ENCODE peak calls at places on chromosomes 16 and 17, in five cellular contexts. L, I, V, B and N are unnamed samples.

GRCh38 chr16:2938206-2938605 is 25.9 kb upstream of the KREMEN2 start:
- DNase-seq in B (no peak), I (no peak), L (no peak), V (no peak), N (no peak)

GRCh38 chr17:49438885-49439284 is 24.2 kb upstream of the PHB1 start:
- DNase-seq in B (no peak), I (no peak), L (no peak), V (no peak), N (no peak)

GRCh38 chr17:78231991-78232759 is 744 bp downstream of the TMEM235 start:
- DNase-seq in B (no peak), L (no peak), I (peak; percentile 23), V (no peak), N (no peak)

GRCh38 chr16:50300942-50301625 is 34.7 kb downstream of the ADCY7 start:
- DNase-seq in B (no peak), V (peak; percentile 62), L (no peak), I (no peak), N (no peak)

GRCh38 chr16:27365142-27366089 is 36.6 kb upstream of the IL21R start:
- DNase-seq in L (no peak), B (peak; percentile 26), I (no peak), V (no peak), N (no peak)

GRCh38 chr16:18979936-18980335 is 3.8 kb upstream of the TMC7 start:
- DNase-seq in V (no peak), B (peak; percentile 28), I (peak; percentile 48), L (no peak), N (no peak)

GRCh38 chr16:68291227-68291626 is 19.5 kb downstream of the SLC7A6OS start:
- DNase-seq in L (no peak), V (no peak), I (no peak), B (no peak), N (no peak)

GRCh38 chr16:67326472-67327309 is at the start of the genes KCTD19 and LRRC36:
- DNase-seq in I (peak; percentile 86), L (peak; percentile 21), B (peak; percentile 79), V (peak; percentile 74), N (peak; percentile 86)

GRCh38 chr17:333626-334396 is 18.8 kb downstream of the RPH3AL start:
- DNase-seq in I (peak; percentile 85), B (peak; percentile 92), L (peak; percentile 72), V (peak; percentile 95), N (peak; percentile 61)

GRCh38 chr16:3645504-3646347 is 8.8 kb upstream of the DNASE1 start:
- DNase-seq in V (peak; percentile 34), L (no peak), I (no peak), B (peak; percentile 43), N (no peak)

GRCh38 chr17:75854111-75854748 is 905 bp downstream of the WBP2 start:
- DNase-seq in V (peak; percentile 81), B (peak; percentile 69), I (no peak), L (peak; percentile 42), N (no peak)

GRCh38 chr16:78240459-78241222 is 141.2 kb downstream of the WWOX start:
- DNase-seq in I (peak; percentile 51), L (no peak), V (no peak), B (peak; percentile 71), N (no peak)

GRCh38 chr16:67015317-67015731 is 13.6 kb upstream of the CBFB start:
- DNase-seq in I (peak; percentile 13), V (peak; percentile 24), L (no peak), B (no peak), N (no peak)

GRCh38 chr17:74239169-74239568 is 25.8 kb downstream of the TTYH2 start:
- DNase-seq in V (peak; percentile 85), B (no peak), I (no peak), L (peak; percentile 58), N (no peak)

GRCh38 chr17:32488177-32488542 is 1.4 kb downstream of the CDK5R1 start:
- DNase-seq in B (no peak), I (no peak), L (no peak), V (no peak), N (no peak)

GRCh38 chr17:32489320-32490100 is 2.7 kb downstream of the CDK5R1 start:
- DNase-seq in B (no peak), L (no peak), I (no peak), V (no peak), N (no peak)

GRCh38 chr17:32488604-32489180 is 1.9 kb downstream of the CDK5R1 start:
- DNase-seq in V (no peak), I (no peak), B (no peak), L (no peak), N (no peak)

GRCh38 chr17:32491371-32492280 is 4.8 kb downstream of the CDK5R1 start:
- DNase-seq in I (no peak), B (no peak), L (no peak), V (no peak), N (peak; percentile 67)

GRCh38 chr17:32490101-32490482 is 3.3 kb downstream of the CDK5R1 start:
- DNase-seq in L (no peak), I (no peak), V (no peak), B (no peak), N (peak; percentile 55)
- H3K4me3 ChIP-seq in L (no peak overlapping the region), I (no peak overlapping the region), V (no peak overlapping the region), B (no peak overlapping the region), N (no peak overlapping the region)

GRCh38 chr17:43759836-43760235 is 1.2 kb upstream of the SOST start:
- DNase-seq in I (no peak), V (peak; percentile 25), B (no peak), L (no peak), N (no peak)

GRCh38 chr17:43758497-43759174 is at the start of gene SOST:
- DNase-seq in B (no peak), I (no peak), V (peak; percentile 47), L (no peak), N (no peak)

GRCh38 chr17:43757171-43757660 is 1.4 kb downstream of the SOST start:
- DNase-seq in I (no peak), B (no peak), L (no peak), V (peak; percentile 56), N (no peak)

GRCh38 chr17:43756176-43756575 is 2.4 kb downstream of the SOST start:
- DNase-seq in B (no peak), I (no peak), L (no peak), V (no peak), N (no peak)

DNA sequence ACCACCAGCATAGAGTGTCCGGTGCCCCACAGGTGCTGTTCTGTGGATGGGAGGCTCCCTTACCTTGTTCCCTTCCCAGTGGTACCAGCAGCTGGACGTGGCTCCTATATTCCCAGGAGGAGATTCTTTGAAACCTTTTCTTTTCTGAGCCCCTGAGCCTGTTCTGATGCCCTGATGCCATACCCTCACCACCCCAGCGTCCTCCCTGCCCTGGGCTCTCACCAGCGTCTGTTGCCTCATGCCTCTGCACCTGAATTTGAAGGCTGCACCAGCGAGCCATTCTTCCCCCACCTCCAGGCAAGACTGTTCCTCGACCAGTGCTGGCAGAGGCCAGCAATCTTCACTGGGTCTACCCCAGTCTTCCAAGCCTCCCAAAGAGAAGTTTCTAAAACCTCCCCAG is 505 bp downstream of the SOST start:
- DNase-seq in I (no peak), L (no peak), V (no peak), B (no peak), N (peak; percentile 3)
- H3K4me3 ChIP-seq in I (no peak overlapping the region), L (no peak overlapping the region), V (no peak overlapping the region), B (no peak overlapping the region), N (no peak overlapping the region)

GRCh38 chr17:39222866-39223834 is 2.6 kb downstream of the STAC2 start:
- DNase-seq in V (no peak), B (no peak), I (no peak), L (no peak), N (peak; percentile 25)

GRCh38 chr17:39225308-39225973 is at the start of gene STAC2:
- DNase-seq in B (no peak), I (no peak), L (no peak), V (no peak), N (peak; percentile 46)

GRCh38 chr17:39223907-39224777 is 1.6 kb downstream of the STAC2 start:
- DNase-seq in I (no peak), B (no peak), V (no peak), L (no peak), N (peak; percentile 27)

GRCh38 chr17:39225974-39226683 is 384 bp upstream of the STAC2 start:
- DNase-seq in B (peak; percentile 32), I (no peak), V (peak; percentile 87), L (peak; percentile 43), N (peak; percentile 41)

GRCh38 chr17:39224778-39225307 is 902 bp downstream of the STAC2 start:
- DNase-seq in L (no peak), V (no peak), I (no peak), B (no peak), N (no peak)
- H3K4me3 ChIP-seq in L (peak overlapping the region; percentile 36), V (peak overlapping the region; percentile 51), I (no peak overlapping the region), B (no peak overlapping the region), N (no peak overlapping the region)

DNA sequence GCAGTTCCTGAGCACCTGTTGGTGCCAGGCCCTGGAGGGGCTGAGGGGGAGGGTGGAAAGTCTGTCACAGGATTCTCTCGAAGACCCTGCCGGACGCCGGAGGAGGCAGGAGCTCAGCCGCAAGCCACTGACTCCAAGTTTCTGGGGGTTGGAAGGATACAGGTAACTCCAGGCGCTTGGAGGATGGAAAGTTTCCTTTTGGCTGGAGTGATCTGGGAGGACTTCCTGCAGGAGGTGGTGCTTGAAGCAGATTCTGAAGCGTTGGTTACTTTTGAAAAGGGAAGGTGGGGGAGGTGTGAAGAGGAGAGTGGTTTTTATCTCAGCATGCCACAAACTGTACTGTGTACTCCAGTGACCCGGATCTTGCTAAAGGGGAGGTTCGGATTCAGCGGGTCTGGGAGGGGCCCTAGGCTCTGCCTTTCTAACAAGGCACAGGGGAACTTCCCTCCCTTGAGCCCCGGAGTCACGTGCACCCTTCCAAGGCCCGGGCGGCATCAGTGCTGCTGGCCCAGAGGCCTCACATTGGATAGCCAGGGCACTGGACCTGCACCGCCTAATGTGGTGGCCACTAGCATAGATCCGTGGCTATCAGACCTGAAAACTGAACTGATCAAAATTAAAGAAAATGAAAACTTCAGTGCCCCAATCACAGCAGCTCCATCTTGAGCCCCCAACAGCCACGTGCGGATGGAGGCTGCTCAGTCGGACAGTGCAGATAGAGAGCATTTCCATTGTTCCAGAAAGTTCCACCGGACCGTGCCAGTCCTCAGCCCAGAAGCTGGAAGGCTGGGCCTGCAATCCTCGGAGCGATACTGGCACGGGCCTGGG is 42.2 kb upstream of the GSE1 start:
- DNase-seq in L (peak; percentile 42), V (no peak), I (no peak), B (no peak), N (no peak)
- H3K4me3 ChIP-seq in L (no peak overlapping the region), V (no peak overlapping the region), I (no peak overlapping the region), B (no peak overlapping the region), N (no peak overlapping the region)

DNA sequence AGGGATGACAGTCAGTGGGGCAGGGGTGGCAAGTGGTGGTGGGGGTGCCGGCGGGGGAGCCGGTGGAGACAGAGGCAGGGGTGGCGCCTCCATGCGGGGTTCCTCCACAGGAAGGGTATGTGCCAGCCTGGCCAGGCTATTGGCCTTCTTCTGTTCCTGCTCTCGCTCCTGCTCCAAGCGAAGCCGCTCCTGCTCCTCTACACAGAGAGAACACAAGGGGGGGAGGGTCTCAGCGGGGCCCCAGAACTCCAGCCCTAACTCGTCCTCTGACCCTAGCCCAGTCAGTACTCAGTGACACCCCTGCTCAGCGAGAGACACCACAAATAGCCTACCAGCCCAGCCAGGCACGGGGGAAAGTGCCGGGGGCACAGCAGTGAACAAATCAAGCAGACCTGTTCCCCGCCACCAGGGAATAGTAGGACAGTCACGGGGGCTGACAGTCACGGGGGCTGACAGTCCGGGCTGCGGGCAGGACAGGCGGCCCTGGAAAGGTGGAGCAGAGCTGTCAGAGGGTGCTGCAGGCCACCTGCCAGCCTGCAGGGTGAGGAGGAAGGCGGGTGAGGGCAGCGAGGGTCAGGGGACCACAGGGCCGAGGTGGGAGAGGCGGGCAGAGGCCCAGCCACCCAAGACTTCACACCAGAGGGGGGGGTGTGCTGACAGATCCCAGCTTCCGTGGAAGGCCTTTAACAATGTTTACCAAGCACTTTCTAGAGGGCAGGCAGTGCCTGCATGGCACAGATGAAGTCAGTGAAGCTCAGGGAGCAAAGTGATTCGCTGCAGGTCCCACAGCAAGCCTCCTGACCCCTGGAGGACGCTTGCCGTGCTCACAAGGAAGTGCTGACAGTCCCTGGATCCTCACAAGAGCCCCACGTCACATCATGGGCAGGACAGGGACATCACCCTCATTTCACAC is 5.3 kb downstream of the MNT start:
- DNase-seq in V (peak; percentile 72), I (peak; percentile 59), B (no peak), L (no peak), N (peak; percentile 63)
- H3K4me3 ChIP-seq in V (no peak overlapping the region), I (no peak overlapping the region), B (no peak overlapping the region), L (no peak overlapping the region), N (no peak overlapping the region)